ENCODE peak calls at places on chromosomes 1 and 21, in six cellular contexts. G, N, O, A, D and F are unnamed samples.

GRCh38 chr1:56399326-56400292 is 179.8 kb downstream of the PLPP3 start:
- DNase-seq in D (peak), G (no peak), A (no peak), N (no peak), O (no peak), F (no peak)

GRCh38 chr1:2529776-2530500 is at the start of gene HES5:
- DNase-seq in D (no peak), A (no peak), G (no peak), N (no peak), O (no peak), F (peak)

GRCh38 chr1:192831706-192832355 is 23.0 kb downstream of the RGS2 start:
- DNase-seq in G (no peak), O (peak), N (no peak), A (no peak), D (no peak), F (no peak)

GRCh38 chr1:150268342-150268705 is 492 bp downstream of the APH1A start:
- DNase-seq in O (peak), D (no peak), N (peak), A (no peak), G (no peak), F (no peak)

GRCh38 chr1:54807756-54808155 is 6.6 kb upstream of the TTC22 start:
- DNase-seq in A (no peak), G (no peak), N (no peak), D (no peak), O (no peak), F (no peak)

GRCh38 chr1:38009841-38010180 is 2.7 kb upstream of the UTP11 start:
- DNase-seq in G (no peak), D (no peak), A (no peak), O (no peak), N (no peak), F (no peak)

GRCh38 chr1:1000357-1001056 is 610 bp upstream of the HES4 start:
- DNase-seq in A (no peak), N (peak), D (peak), O (peak), G (peak), F (peak)

GRCh38 chr1:188027613-188028012 is 1198.9 kb downstream of the PLA2G4A start:
- DNase-seq in A (no peak), D (no peak), G (no peak), O (peak), N (peak), F (no peak)

GRCh38 chr1:95497566-95497965 is 263.6 kb downstream of the RWDD3 start:
- DNase-seq in A (no peak), D (no peak), O (no peak), N (no peak), G (no peak), F (no peak)

GRCh38 chr1:181087400-181087901 is 1.0 kb upstream of the IER5 start:
- DNase-seq in N (peak), G (no peak), A (no peak), D (no peak), O (peak), F (no peak)

GRCh38 chr21:30058928-30059327 is 107.7 kb downstream of the CLDN17 start:
- DNase-seq in D (no peak), N (no peak), G (no peak), A (no peak), O (no peak), F (no peak)

GRCh38 chr1:75855010-75855409 is 58.3 kb downstream of the MSH4 start:
- DNase-seq in N (peak), O (peak), D (no peak), G (no peak), A (no peak), F (no peak)

DNA sequence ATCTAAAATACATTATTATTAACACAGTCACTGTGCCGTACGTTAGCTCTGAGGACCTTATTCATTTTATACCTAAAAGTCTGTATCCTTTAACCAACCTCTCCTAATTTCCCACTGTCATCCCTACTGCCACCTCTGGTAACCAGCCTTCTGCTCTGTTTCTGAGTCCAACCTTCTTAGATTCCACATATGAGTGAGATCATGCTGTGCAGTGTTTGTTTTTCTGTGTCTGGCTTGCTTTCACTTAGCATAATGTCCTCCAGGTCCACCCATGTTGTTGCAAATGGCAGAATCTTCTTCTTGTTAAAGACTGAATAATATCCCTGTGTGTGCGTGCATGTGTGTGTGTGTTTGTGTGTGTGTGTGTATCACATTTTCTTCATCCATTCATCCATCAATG is 64.2 kb downstream of the ETS2 start:
- DNase-seq in D (no peak), N (peak), A (no peak), O (peak), G (no peak), F (no peak)
- TF ChIP-seq CTCF in D (peak), N (peak), A (no peak), O (no peak), G (no peak), F (no peak)

GRCh38 chr1:228181635-228182034 is 16.0 kb downstream of the IBA57 start:
- DNase-seq in G (no peak), D (peak), N (no peak), A (no peak), O (no peak), F (no peak)
- TF ChIP-seq CTCF in G (no peak), D (no peak), N (no peak), A (no peak), O (no peak), F (no peak)

GRCh38 chr1:79561521-79561978 is 555.0 kb upstream of the ADGRL4 start:
- DNase-seq in O (no peak), A (no peak), G (no peak), N (no peak), D (no peak), F (no peak)

GRCh38 chr1:79550402-79550801 is 543.9 kb upstream of the ADGRL4 start:
- DNase-seq in N (no peak), O (no peak), G (no peak), D (no peak), A (no peak), F (no peak)

GRCh38 chr1:79551321-79551720 is 544.8 kb upstream of the ADGRL4 start:
- DNase-seq in N (peak), A (no peak), G (no peak), O (peak), D (no peak), F (no peak)

GRCh38 chr1:79554620-79555160 is 548.2 kb upstream of the ADGRL4 start:
- DNase-seq in O (peak), G (no peak), D (no peak), A (no peak), N (peak), F (no peak)

DNA sequence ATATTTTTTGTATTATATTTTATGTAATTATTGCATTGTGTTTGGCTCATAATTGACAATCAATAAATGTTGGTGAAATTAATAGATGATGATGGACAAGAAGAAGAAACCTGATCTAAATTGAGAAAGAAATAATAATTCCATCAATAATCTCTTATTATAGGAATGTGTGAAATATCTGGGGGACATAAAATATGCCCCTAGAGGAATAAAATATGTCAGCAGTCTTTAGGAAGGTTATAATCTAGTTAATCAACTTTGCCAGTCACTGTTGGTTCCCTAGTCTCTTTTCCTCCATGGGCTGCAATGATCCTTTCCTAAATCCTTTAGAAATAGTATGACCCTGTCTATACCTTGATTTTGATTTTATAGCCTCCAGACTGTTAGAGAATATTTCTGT is 549.7 kb upstream of the ADGRL4 start:
- DNase-seq in G (no peak), O (no peak), N (no peak), D (no peak), A (no peak), F (no peak)
- TF ChIP-seq CTCF in G (peak), O (no peak), N (peak), D (no peak), A (no peak), F (no peak)

DNA sequence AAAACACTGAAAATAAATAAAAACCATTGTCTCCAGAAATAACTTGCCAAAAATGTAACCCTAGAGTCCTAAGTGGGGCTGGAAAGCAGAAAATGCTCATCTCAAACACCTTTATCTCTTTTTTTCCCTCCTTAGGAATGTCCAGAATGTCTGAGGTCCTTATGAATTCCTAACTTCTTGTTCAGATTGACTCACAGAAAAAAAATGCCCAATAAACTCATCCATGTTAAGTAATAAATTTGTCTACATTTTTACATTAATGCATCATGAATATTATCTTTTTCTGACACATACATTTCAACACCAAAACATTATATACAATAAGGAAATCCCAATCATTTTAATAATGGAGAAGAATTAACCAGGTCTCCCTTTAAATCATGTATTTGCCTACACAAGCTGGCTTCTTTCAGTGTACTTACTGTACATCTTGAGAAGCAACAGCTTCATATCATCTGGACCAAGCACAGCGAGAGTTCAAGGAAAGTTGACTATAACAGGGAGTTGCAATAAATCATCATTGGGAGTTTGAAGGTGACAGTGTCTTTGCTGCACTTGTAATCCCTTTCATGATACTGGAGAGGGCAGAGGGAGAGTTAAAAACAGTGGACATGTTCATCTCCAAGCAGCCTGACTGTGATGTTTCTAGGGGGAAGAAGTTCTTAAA is 565.2 kb downstream of the LTN1 start:
- DNase-seq in A (no peak), O (peak), N (peak), G (no peak), D (no peak), F (no peak)
- TF ChIP-seq CTCF in A (no peak), O (no peak), N (no peak), G (no peak), D (no peak), F (no peak)

GRCh38 chr1:237851209-237851845 is 39.4 kb downstream of the ZP4 start:
- DNase-seq in O (no peak), G (peak), D (no peak), N (peak), A (no peak), F (peak)
- TF ChIP-seq CTCF in O (no peak), G (peak), D (peak), N (peak), A (no peak), F (peak)

GRCh38 chr1:24926596-24927249 is 3.4 kb downstream of the RUNX3 start:
- DNase-seq in O (peak), G (no peak), D (no peak), N (no peak), A (no peak), F (no peak)
- TF ChIP-seq CTCF in O (no peak), G (no peak), D (no peak), N (no peak), A (no peak), F (no peak)

GRCh38 chr1:212814989-212815388 is 23.3 kb downstream of the TATDN3 start:
- DNase-seq in G (no peak), A (no peak), N (peak), O (no peak), D (no peak), F (peak)
- TF ChIP-seq CTCF in G (peak), A (peak), N (peak), O (peak), D (peak), F (peak)

GRCh38 chr1:153534933-153535663 is 693 bp downstream of the S100A6 start:
- DNase-seq in O (peak), A (peak), G (no peak), N (peak), D (no peak), F (no peak)
- TF ChIP-seq CTCF in O (no peak), A (peak), G (no peak), N (no peak), D (no peak), F (no peak)